ENCODE peak calls at places on chromosomes 6 and 20, in eight cellular contexts. One of them, this sample, is unnamed.

GRCh38 chr6:46940433-46941226 is 18.9 kb upstream of the ADGRF5 start:
- DNase-seq in PC-3: peak
- DNase-seq in GM12878: no peak
- DNase-seq in MCF 10A: no peak
- DNase-seq in activated B cell treated with CpG ODN at 0.5 μM for 24 hours: no peak
- DNase-seq in caudate nucleus: no peak
- DNase-seq in activated naive CD4-positive, alpha-beta T cell: no peak
- DNase-seq in CD8-positive, alpha-beta T cell: no peak
- DNase-seq in this sample: no peak

GRCh38 chr6:9699890-9700289 is 715.0 kb downstream of the TFAP2A start:
- DNase-seq in PC-3: no peak
- DNase-seq in GM12878: no peak
- DNase-seq in MCF 10A: no peak
- DNase-seq in activated B cell treated with CpG ODN at 0.5 μM for 24 hours: no peak
- DNase-seq in caudate nucleus: no peak
- DNase-seq in activated naive CD4-positive, alpha-beta T cell: no peak
- DNase-seq in CD8-positive, alpha-beta T cell: no peak
- DNase-seq in this sample: no peak

GRCh38 chr6:137823826-137824501 is 43.1 kb upstream of the TNFAIP3 start:
- DNase-seq in PC-3: no peak
- DNase-seq in GM12878: no peak
- DNase-seq in MCF 10A: no peak
- DNase-seq in activated B cell treated with CpG ODN at 0.5 μM for 24 hours: no peak
- DNase-seq in caudate nucleus: no peak
- DNase-seq in activated naive CD4-positive, alpha-beta T cell: peak
- DNase-seq in CD8-positive, alpha-beta T cell: peak
- DNase-seq in this sample: peak

GRCh38 chr20:19440660-19441527 is 228.5 kb downstream of the SLC24A3 start:
- DNase-seq in PC-3: no peak
- DNase-seq in GM12878: no peak
- DNase-seq in MCF 10A: no peak
- DNase-seq in activated B cell treated with CpG ODN at 0.5 μM for 24 hours: no peak
- DNase-seq in caudate nucleus: no peak
- DNase-seq in activated naive CD4-positive, alpha-beta T cell: no peak
- DNase-seq in CD8-positive, alpha-beta T cell: no peak
- DNase-seq in this sample: no peak

GRCh38 chr20:38270869-38271608 is 10.5 kb upstream of the KIAA1755 start:
- DNase-seq in PC-3: peak
- DNase-seq in GM12878: no peak
- DNase-seq in MCF 10A: peak
- DNase-seq in activated B cell treated with CpG ODN at 0.5 μM for 24 hours: no peak
- DNase-seq in caudate nucleus: no peak
- DNase-seq in activated naive CD4-positive, alpha-beta T cell: no peak
- DNase-seq in CD8-positive, alpha-beta T cell: no peak
- DNase-seq in this sample: no peak

GRCh38 chr6:113047148-113047547 is 700.0 kb downstream of the RFPL4B start:
- DNase-seq in PC-3: peak
- DNase-seq in GM12878: no peak
- DNase-seq in MCF 10A: peak
- DNase-seq in activated B cell treated with CpG ODN at 0.5 μM for 24 hours: no peak
- DNase-seq in caudate nucleus: no peak
- DNase-seq in activated naive CD4-positive, alpha-beta T cell: no peak
- DNase-seq in CD8-positive, alpha-beta T cell: no peak
- DNase-seq in this sample: no peak

GRCh38 chr6:19024737-19025136 is 637.6 kb downstream of the RNF144B start:
- DNase-seq in PC-3: peak
- DNase-seq in GM12878: no peak
- DNase-seq in MCF 10A: peak
- DNase-seq in activated B cell treated with CpG ODN at 0.5 μM for 24 hours: no peak
- DNase-seq in caudate nucleus: no peak
- DNase-seq in activated naive CD4-positive, alpha-beta T cell: no peak
- DNase-seq in CD8-positive, alpha-beta T cell: no peak
- DNase-seq in this sample: peak

GRCh38 chr20:4375881-4376280 is 345.8 kb upstream of the PRND start:
- DNase-seq in PC-3: no peak
- DNase-seq in GM12878: no peak
- DNase-seq in MCF 10A: peak
- DNase-seq in activated B cell treated with CpG ODN at 0.5 μM for 24 hours: no peak
- DNase-seq in caudate nucleus: peak
- DNase-seq in activated naive CD4-positive, alpha-beta T cell: no peak
- DNase-seq in CD8-positive, alpha-beta T cell: no peak
- DNase-seq in this sample: no peak

GRCh38 chr20:63819224-63819917 is 11.7 kb downstream of the ZBTB46 start:
- DNase-seq in PC-3: peak
- DNase-seq in GM12878: no peak
- DNase-seq in MCF 10A: no peak
- DNase-seq in activated B cell treated with CpG ODN at 0.5 μM for 24 hours: no peak
- DNase-seq in caudate nucleus: no peak
- DNase-seq in activated naive CD4-positive, alpha-beta T cell: no peak
- DNase-seq in CD8-positive, alpha-beta T cell: no peak
- DNase-seq in this sample: no peak

GRCh38 chr6:138107752-138108592 is 753 bp upstream of the PERP start:
- DNase-seq in PC-3: peak
- DNase-seq in GM12878: no peak
- DNase-seq in MCF 10A: peak
- DNase-seq in activated B cell treated with CpG ODN at 0.5 μM for 24 hours: no peak
- DNase-seq in caudate nucleus: no peak
- DNase-seq in activated naive CD4-positive, alpha-beta T cell: no peak
- DNase-seq in CD8-positive, alpha-beta T cell: peak
- DNase-seq in this sample: no peak

GRCh38 chr6:18053071-18053475 is 65.6 kb upstream of the KIF13A start:
- DNase-seq in PC-3: no peak
- DNase-seq in GM12878: no peak
- DNase-seq in MCF 10A: peak
- DNase-seq in activated B cell treated with CpG ODN at 0.5 μM for 24 hours: no peak
- DNase-seq in caudate nucleus: no peak
- DNase-seq in activated naive CD4-positive, alpha-beta T cell: no peak
- DNase-seq in CD8-positive, alpha-beta T cell: no peak
- DNase-seq in this sample: no peak

GRCh38 chr6:150273457-150274309 is 95.1 kb upstream of the IYD start:
- DNase-seq in PC-3: no peak
- DNase-seq in GM12878: no peak
- DNase-seq in MCF 10A: no peak
- DNase-seq in activated B cell treated with CpG ODN at 0.5 μM for 24 hours: no peak
- DNase-seq in caudate nucleus: no peak
- DNase-seq in activated naive CD4-positive, alpha-beta T cell: no peak
- DNase-seq in CD8-positive, alpha-beta T cell: no peak
- DNase-seq in this sample: peak

GRCh38 chr20:59151820-59152219 is 11.8 kb upstream of the ZNF831 start:
- DNase-seq in PC-3: no peak
- DNase-seq in GM12878: no peak
- DNase-seq in MCF 10A: no peak
- DNase-seq in activated B cell treated with CpG ODN at 0.5 μM for 24 hours: no peak
- DNase-seq in caudate nucleus: no peak
- DNase-seq in activated naive CD4-positive, alpha-beta T cell: no peak
- DNase-seq in CD8-positive, alpha-beta T cell: no peak
- DNase-seq in this sample: no peak

GRCh38 chr6:30386166-30386565 is 41.2 kb downstream of the RPP21 start:
- DNase-seq in PC-3: no peak
- DNase-seq in GM12878: no peak
- DNase-seq in MCF 10A: no peak
- DNase-seq in activated B cell treated with CpG ODN at 0.5 μM for 24 hours: no peak
- DNase-seq in caudate nucleus: no peak
- DNase-seq in activated naive CD4-positive, alpha-beta T cell: no peak
- DNase-seq in CD8-positive, alpha-beta T cell: no peak
- DNase-seq in this sample: no peak

GRCh38 chr20:53883098-53883762 is 187.2 kb downstream of the BCAS1 start:
- DNase-seq in PC-3: peak
- DNase-seq in GM12878: no peak
- DNase-seq in MCF 10A: no peak
- DNase-seq in activated B cell treated with CpG ODN at 0.5 μM for 24 hours: no peak
- DNase-seq in caudate nucleus: no peak
- DNase-seq in activated naive CD4-positive, alpha-beta T cell: no peak
- DNase-seq in CD8-positive, alpha-beta T cell: no peak
- DNase-seq in this sample: no peak

This sample was measured in glutamatergic neuron.